ENCODE peak calls at places on chromosomes 4 and X, in five cellular contexts. S is mesothelial cell of epicardium; H is ACHN; Y is activated CD4-positive, alpha-beta T cell treated with anti-CD3 and anti-CD28 coated beads for 48 hours; X is NCI-H187. O is an unnamed sample.

GRCh38 chr4:48024522-48024921 is 8.0 kb downstream of the NIPAL1 start:
- DNase-seq in Y (no peak), S (no peak), H (no peak), X (no peak), O (no peak)

GRCh38 chr4:94409947-94410346 is 41.8 kb upstream of the PDLIM5 start:
- DNase-seq in S (no peak), H (no peak), X (no peak), Y (no peak), O (no peak)

GRCh38 chrX:54817220-54817820 is 9.8 kb downstream of the MAGED2 start:
- DNase-seq in H (no peak), S (no peak), Y (no peak), X (no peak), O (no peak)

GRCh38 chr4:165378763-165379631 is at the start of gene CPE:
- DNase-seq in Y (peak), X (peak), S (peak), H (peak), O (peak)

GRCh38 chr4:109548655-109549054 is 11.4 kb upstream of the MCUB start:
- DNase-seq in S (no peak), X (no peak), Y (peak), H (no peak), O (peak)

GRCh38 chrX:153582896-153583295 is 16.0 kb downstream of the CCNQ start:
- DNase-seq in X (no peak), S (no peak), H (no peak), Y (peak), O (peak)

GRCh38 chr4:11039494-11040142 is 355.1 kb upstream of the CLNK start:
- DNase-seq in Y (no peak), H (no peak), X (no peak), S (no peak), O (no peak)

GRCh38 chr4:140188975-140189374 is 35.0 kb upstream of the MAML3 start:
- DNase-seq in Y (no peak), H (no peak), S (no peak), X (no peak), O (peak)

GRCh38 chr4:10085386-10085785 is 31.2 kb downstream of the WDR1 start:
- DNase-seq in X (no peak), H (no peak), S (no peak), Y (no peak), O (no peak)

GRCh38 chr4:173505924-173506779 is 23.9 kb downstream of the HAND2 start:
- DNase-seq in Y (peak), S (no peak), H (peak), X (no peak), O (peak)